ENCODE peak calls at places on chromosomes 6 and 20, in four cellular contexts. One of them, this sample, is unnamed.

GRCh38 chr20:59157064-59157463 is 6.6 kb upstream of the ZNF831 start:
- DNase-seq in breast epithelium: no peak
- DNase-seq in H1: no peak
- DNase-seq in OCI-LY7: no peak
- DNase-seq in this sample: no peak

GRCh38 chr6:84422380-84422968 is 195.0 kb upstream of the CEP162 start:
- DNase-seq in OCI-LY7: no peak
- DNase-seq in H1: peak; percentile 92
- DNase-seq in breast epithelium: no peak
- DNase-seq in this sample: no peak

GRCh38 chr6:112244428-112244827 is 9.9 kb downstream of the LAMA4 start:
- DNase-seq in breast epithelium: no peak
- DNase-seq in OCI-LY7: no peak
- DNase-seq in H1: no peak
- DNase-seq in this sample: no peak

GRCh38 chr6:143731789-143732188 is 54.0 kb downstream of the PHACTR2 start:
- DNase-seq in OCI-LY7: no peak
- DNase-seq in H1: no peak
- DNase-seq in breast epithelium: no peak
- DNase-seq in this sample: peak; percentile 42

GRCh38 chr6:22353036-22353560 is 56.3 kb upstream of the PRL start:
- DNase-seq in OCI-LY7: no peak
- DNase-seq in H1: no peak
- DNase-seq in breast epithelium: no peak
- DNase-seq in this sample: no peak

GRCh38 chr20:48983423-48984400 is 62.2 kb downstream of the ARFGEF2 start:
- DNase-seq in OCI-LY7: no peak
- DNase-seq in breast epithelium: no peak
- DNase-seq in H1: no peak
- DNase-seq in this sample: peak; percentile 10

GRCh38 chr6:29759457-29759856 is 36.2 kb downstream of the HLA-F start:
- DNase-seq in OCI-LY7: peak; percentile 74
- DNase-seq in breast epithelium: no peak
- DNase-seq in H1: peak; percentile 64
- DNase-seq in this sample: no peak

GRCh38 chr6:108133594-108134179 is 32.1 kb upstream of the NR2E1 start:
- DNase-seq in OCI-LY7: no peak
- DNase-seq in breast epithelium: peak; percentile 65
- DNase-seq in H1: peak; percentile 91
- DNase-seq in this sample: peak; percentile 81

GRCh38 chr6:31764239-31764638 is 1.8 kb downstream of the SAPCD1 start:
- DNase-seq in OCI-LY7: no peak
- DNase-seq in breast epithelium: no peak
- DNase-seq in H1: no peak
- DNase-seq in this sample: no peak
- H3K36me3 ChIP-seq in OCI-LY7: peaks cover 65% of the 10 kb centered on the region
- H3K36me3 ChIP-seq in breast epithelium: no peaks in the 10 kb centered on the region
- H3K36me3 ChIP-seq in H1: no peaks in the 10 kb centered on the region
- H3K36me3 ChIP-seq in this sample: no peaks in the 10 kb centered on the region

GRCh38 chr6:163420315-163420667 is 5.8 kb downstream of the QKI start:
- DNase-seq in breast epithelium: no peak
- DNase-seq in H1: no peak
- DNase-seq in OCI-LY7: no peak
- DNase-seq in this sample: no peak

GRCh38 chr6:163422574-163422973 is 8.1 kb downstream of the QKI start:
- DNase-seq in breast epithelium: no peak
- DNase-seq in H1: no peak
- DNase-seq in OCI-LY7: no peak
- DNase-seq in this sample: no peak

GRCh38 chr6:163418273-163419029 is 3.9 kb downstream of the QKI start:
- DNase-seq in breast epithelium: no peak
- DNase-seq in OCI-LY7: no peak
- DNase-seq in H1: no peak
- DNase-seq in this sample: no peak

GRCh38 chr6:163417595-163417994 is 3.1 kb downstream of the QKI start:
- DNase-seq in H1: no peak
- DNase-seq in OCI-LY7: no peak
- DNase-seq in breast epithelium: no peak
- DNase-seq in this sample: no peak

GRCh38 chr6:163419413-163420314 is 5.1 kb downstream of the QKI start:
- DNase-seq in H1: no peak
- DNase-seq in breast epithelium: no peak
- DNase-seq in OCI-LY7: no peak
- DNase-seq in this sample: no peak
- H3K4me3 ChIP-seq in H1: no peak overlapping the region
- H3K4me3 ChIP-seq in breast epithelium: peak overlapping the region; percentile 35
- H3K4me3 ChIP-seq in OCI-LY7: no peak overlapping the region
- H3K4me3 ChIP-seq in this sample: no peak overlapping the region

GRCh38 chr20:61990484-61990883 is 75.2 kb downstream of the TAF4 start:
- DNase-seq in OCI-LY7: no peak
- DNase-seq in H1: no peak
- DNase-seq in breast epithelium: no peak
- DNase-seq in this sample: no peak
- H3K36me3 ChIP-seq in OCI-LY7: peaks cover 85% of the 10 kb centered on the region
- H3K36me3 ChIP-seq in H1: peaks cover 9% of the 10 kb centered on the region
- H3K36me3 ChIP-seq in breast epithelium: no peaks in the 10 kb centered on the region
- H3K36me3 ChIP-seq in this sample: peaks cover 33% of the 10 kb centered on the region

DNA sequence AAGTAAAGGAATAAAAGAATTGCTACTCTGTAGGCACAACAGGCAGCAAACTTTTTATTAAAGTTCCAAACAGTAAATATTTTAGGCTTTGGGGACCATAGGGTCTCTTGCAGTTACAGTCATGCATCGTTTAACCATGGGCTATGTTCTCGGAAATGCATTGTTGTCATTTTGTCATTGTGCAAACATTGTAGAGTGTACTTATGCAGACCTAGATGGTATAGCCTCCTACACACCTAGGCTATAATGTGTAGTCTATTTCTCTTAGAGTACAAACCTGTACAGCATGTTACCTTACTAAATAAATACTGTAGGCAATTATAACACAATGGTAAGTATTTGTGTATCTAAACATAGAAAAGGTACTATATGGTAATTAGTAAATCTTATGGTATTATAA is 54.7 kb downstream of the CDS2 start:
- DNase-seq in OCI-LY7: no peak
- DNase-seq in breast epithelium: no peak
- DNase-seq in H1: no peak
- DNase-seq in this sample: no peak
- H3K4me3 ChIP-seq in OCI-LY7: no peak overlapping the region
- H3K4me3 ChIP-seq in breast epithelium: no peak overlapping the region
- H3K4me3 ChIP-seq in H1: no peak overlapping the region
- H3K4me3 ChIP-seq in this sample: no peak overlapping the region

GRCh38 chr6:136088693-136089092 is 161.4 kb downstream of the MTFR2 start:
- DNase-seq in H1: no peak
- DNase-seq in breast epithelium: no peak
- DNase-seq in OCI-LY7: no peak
- DNase-seq in this sample: no peak

GRCh38 chr6:136086686-136087085 is 163.4 kb downstream of the MTFR2 start:
- DNase-seq in breast epithelium: no peak
- DNase-seq in H1: no peak
- DNase-seq in OCI-LY7: no peak
- DNase-seq in this sample: no peak

GRCh38 chr6:136085370-136086115 is 164.6 kb downstream of the MTFR2 start:
- DNase-seq in OCI-LY7: no peak
- DNase-seq in breast epithelium: no peak
- DNase-seq in H1: no peak
- DNase-seq in this sample: no peak

GRCh38 chr6:136089885-136090284 is 160.2 kb downstream of the MTFR2 start:
- DNase-seq in OCI-LY7: no peak
- DNase-seq in breast epithelium: no peak
- DNase-seq in H1: no peak
- DNase-seq in this sample: no peak

DNA sequence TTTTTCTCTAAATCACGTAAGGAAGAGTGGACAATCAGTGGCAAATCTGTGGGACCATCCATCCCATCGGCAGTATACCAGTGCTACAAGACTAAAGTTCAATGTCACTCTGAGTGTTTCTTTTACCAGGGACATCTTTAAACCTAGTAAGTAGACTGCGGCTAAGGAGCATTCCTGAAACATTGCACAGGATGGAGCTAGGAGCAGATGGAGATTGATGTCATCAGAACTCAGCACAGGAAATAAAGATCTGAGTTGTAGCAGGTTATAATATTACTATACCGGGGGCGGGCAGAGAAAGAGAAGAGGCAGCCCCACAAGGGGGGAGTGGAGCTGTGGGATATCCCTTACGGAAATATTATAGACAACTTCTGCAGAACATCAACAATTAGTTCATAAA is 162.1 kb downstream of the MTFR2 start:
- DNase-seq in H1: no peak
- DNase-seq in breast epithelium: no peak
- DNase-seq in OCI-LY7: no peak
- DNase-seq in this sample: no peak
- H3K36me3 ChIP-seq in H1: no peaks in the 10 kb centered on the region
- H3K36me3 ChIP-seq in breast epithelium: no peaks in the 10 kb centered on the region
- H3K36me3 ChIP-seq in OCI-LY7: no peaks in the 10 kb centered on the region
- H3K36me3 ChIP-seq in this sample: no peaks in the 10 kb centered on the region

GRCh38 chr6:33724281-33725023 is 13.0 kb upstream of the UQCC2 start:
- DNase-seq in breast epithelium: no peak
- DNase-seq in H1: no peak
- DNase-seq in OCI-LY7: no peak
- DNase-seq in this sample: no peak
- H3K4me3 ChIP-seq in breast epithelium: no peak overlapping the region
- H3K4me3 ChIP-seq in H1: no peak overlapping the region
- H3K4me3 ChIP-seq in OCI-LY7: no peak overlapping the region
- H3K4me3 ChIP-seq in this sample: no peak overlapping the region

GRCh38 chr6:35082046-35082732 is 59.0 kb downstream of the TCP11 start:
- DNase-seq in breast epithelium: no peak
- DNase-seq in OCI-LY7: no peak
- DNase-seq in H1: no peak
- DNase-seq in this sample: no peak
- H3K36me3 ChIP-seq in breast epithelium: no peaks in the 10 kb centered on the region
- H3K36me3 ChIP-seq in OCI-LY7: no peaks in the 10 kb centered on the region
- H3K36me3 ChIP-seq in H1: peaks cover 3% of the 10 kb centered on the region
- H3K36me3 ChIP-seq in this sample: peaks cover 5% of the 10 kb centered on the region

GRCh38 chr6:423799-424345 is 32.3 kb downstream of the IRF4 start:
- DNase-seq in H1: no peak
- DNase-seq in OCI-LY7: no peak
- DNase-seq in breast epithelium: no peak
- DNase-seq in this sample: no peak

GRCh38 chr6:422423-423061 is 31.0 kb downstream of the IRF4 start:
- DNase-seq in H1: no peak
- DNase-seq in OCI-LY7: no peak
- DNase-seq in breast epithelium: no peak
- DNase-seq in this sample: peak; percentile 5

GRCh38 chr6:428047-428608 is 36.6 kb downstream of the IRF4 start:
- DNase-seq in breast epithelium: no peak
- DNase-seq in H1: no peak
- DNase-seq in OCI-LY7: no peak
- DNase-seq in this sample: no peak

GRCh38 chr6:423062-423798 is 31.7 kb downstream of the IRF4 start:
- DNase-seq in OCI-LY7: no peak
- DNase-seq in breast epithelium: no peak
- DNase-seq in H1: no peak
- DNase-seq in this sample: no peak

DNA sequence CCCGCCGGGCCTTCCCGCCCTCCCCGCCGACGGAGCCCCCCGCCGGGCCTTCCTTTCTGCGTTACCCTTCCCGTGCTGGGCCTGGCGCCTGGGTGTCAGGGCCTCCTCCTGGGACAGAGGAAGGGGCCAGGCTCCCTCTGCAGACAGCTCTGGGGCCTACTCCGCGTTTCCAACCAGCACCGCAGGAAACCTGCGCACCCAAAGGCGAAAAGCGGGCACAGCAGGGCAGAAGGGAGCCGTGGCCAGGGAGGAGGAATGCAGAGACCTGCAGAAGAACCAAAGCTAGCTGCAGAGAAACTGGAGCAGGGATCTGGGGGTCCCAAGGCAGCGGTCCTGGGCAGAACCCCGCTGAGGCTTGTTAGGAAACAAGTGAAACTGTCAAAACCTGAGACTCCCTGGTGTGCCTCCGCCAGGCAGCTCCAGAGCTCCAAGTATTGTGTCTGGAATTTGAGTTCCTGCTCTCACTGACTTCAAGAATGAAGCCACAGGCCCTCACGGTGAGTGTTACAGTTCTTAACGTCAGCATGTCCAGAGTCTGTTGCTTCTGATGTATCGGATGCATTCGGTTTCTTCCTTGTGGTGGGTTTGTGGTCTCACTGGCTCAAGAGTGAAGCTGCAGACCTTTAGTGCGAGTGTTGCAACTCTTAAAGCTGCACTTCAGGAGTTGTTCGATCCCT is 33.3 kb downstream of the IRF4 start:
- DNase-seq in breast epithelium: no peak
- DNase-seq in H1: no peak
- DNase-seq in OCI-LY7: no peak
- DNase-seq in this sample: no peak
- H3K4me3 ChIP-seq in breast epithelium: no peak overlapping the region
- H3K4me3 ChIP-seq in H1: no peak overlapping the region
- H3K4me3 ChIP-seq in OCI-LY7: no peak overlapping the region
- H3K4me3 ChIP-seq in this sample: no peak overlapping the region

GRCh38 chr20:56517211-56517610 is 7.3 kb upstream of the FAM209A start:
- DNase-seq in H1: no peak
- DNase-seq in OCI-LY7: no peak
- DNase-seq in breast epithelium: no peak
- DNase-seq in this sample: no peak
- H3K36me3 ChIP-seq in H1: no peaks in the 10 kb centered on the region
- H3K36me3 ChIP-seq in OCI-LY7: peaks cover 64% of the 10 kb centered on the region
- H3K36me3 ChIP-seq in breast epithelium: peaks cover 27% of the 10 kb centered on the region
- H3K36me3 ChIP-seq in this sample: peaks cover 44% of the 10 kb centered on the region

GRCh38 chr6:167252271-167252670 is 38.8 kb upstream of the UNC93A start:
- DNase-seq in breast epithelium: no peak
- DNase-seq in H1: no peak
- DNase-seq in OCI-LY7: no peak
- DNase-seq in this sample: no peak
- H3K4me3 ChIP-seq in breast epithelium: no peak overlapping the region
- H3K4me3 ChIP-seq in H1: no peak overlapping the region
- H3K4me3 ChIP-seq in OCI-LY7: no peak overlapping the region
- H3K4me3 ChIP-seq in this sample: no peak overlapping the region

This sample was measured in small intestine.